ENCODE peak calls at places on chromosomes 13 and 19, in six cellular contexts. T, R, B, J, A and V are unnamed samples.
A peak's percentile ranks its signal among the peaks of the same experiment; 100 is the strongest.

GRCh38 chr13:48909088-48909389 is 66.7 kb upstream of the FNDC3A start:
- DNase-seq in R (no peak), A (no peak), J (no peak), B (no peak), T (no peak), V (no peak)

GRCh38 chr13:63408227-63409202 is 1992.9 kb upstream of the PCDH20 start:
- DNase-seq in T (no peak), R (no peak), B (no peak), A (no peak), J (no peak), V (no peak)

GRCh38 chr13:101706651-101707050 is 254.2 kb downstream of the ITGBL1 start:
- DNase-seq in T (no peak), A (peak; percentile 90), J (no peak), R (no peak), B (no peak), V (no peak)

GRCh38 chr13:76361868-76362267 is 524.3 kb downstream of the KCTD12 start:
- DNase-seq in T (no peak), B (no peak), J (no peak), R (no peak), A (no peak), V (no peak)

GRCh38 chr13:27622102-27622820 is 569 bp downstream of the POLR1D start:
- DNase-seq in T (no peak), R (no peak), J (no peak), A (peak; percentile 11), B (no peak), V (no peak)

GRCh38 chr13:74675185-74675584 is 541.0 kb upstream of the KLF12 start:
- DNase-seq in T (no peak), R (no peak), A (no peak), B (no peak), J (no peak), V (no peak)

GRCh38 chr13:36163809-36164308 is 32.7 kb upstream of the DCLK1 start:
- DNase-seq in B (no peak), A (no peak), R (no peak), T (peak; percentile 76), J (no peak), V (no peak)

GRCh38 chr19:45693168-45693788 is 812 bp downstream of the QPCTL start:
- DNase-seq in T (peak; percentile 89), R (peak; percentile 90), B (peak; percentile 46), A (peak; percentile 88), J (peak; percentile 35), V (peak; percentile 19)

GRCh38 chr13:99367663-99368448 is 60.7 kb upstream of the GPR183 start:
- DNase-seq in B (no peak), T (no peak), J (no peak), R (no peak), A (no peak), V (no peak)

GRCh38 chr19:40742477-40742876 is 7.8 kb downstream of the ACTMAP start:
- DNase-seq in A (no peak), R (no peak), J (no peak), T (no peak), B (no peak), V (no peak)

GRCh38 chr19:44109458-44109857 is 3.7 kb upstream of the ZNF225 start:
- DNase-seq in J (no peak), R (no peak), A (no peak), B (no peak), T (no peak), V (no peak)

GRCh38 chr19:10975374-10976036 is 14.7 kb downstream of the SMARCA4 start:
- DNase-seq in R (no peak), B (no peak), T (peak; percentile 82), A (peak; percentile 84), J (no peak), V (no peak)

GRCh38 chr19:37999309-38000213 is 92.6 kb downstream of the SIPA1L3 start:
- DNase-seq in J (no peak), A (peak; percentile 91), R (no peak), T (peak; percentile 85), B (no peak), V (no peak)

GRCh38 chr19:7624810-7625209 is 4.5 kb downstream of the XAB2 start:
- DNase-seq in R (no peak), B (no peak), J (no peak), T (no peak), A (no peak), V (no peak)

GRCh38 chr19:50325310-50326100 is 3.7 kb downstream of the KCNC3 start:
- DNase-seq in A (peak; percentile 97), J (peak; percentile 59), B (peak; percentile 75), R (peak; percentile 92), T (peak; percentile 79), V (no peak)